ENCODE peak calls at places on chromosomes 6 and 20, in nine cellular contexts. One of them, this sample, is unnamed.
A peak's percentile ranks its signal among the peaks of the same experiment; 100 is the strongest.

GRCh38 chr6:156824142-156824541 is 47.0 kb downstream of the ARID1B start:
- DNase-seq in K562: no peak
- DNase-seq in CD8-positive, alpha-beta T cell: no peak
- DNase-seq in heart right ventricle: no peak
- DNase-seq in CD4-positive, alpha-beta memory T cell: no peak
- DNase-seq in substantia nigra: no peak
- DNase-seq in lower lobe of right lung: no peak
- DNase-seq in fibroblast of lung: no peak
- DNase-seq in cardiac muscle cell: no peak
- DNase-seq in this sample: no peak

GRCh38 chr6:110875548-110876169 is 1.1 kb downstream of the AMD1 start:
- DNase-seq in substantia nigra: no peak
- DNase-seq in K562: peak; percentile 56
- DNase-seq in cardiac muscle cell: peak; percentile 32
- DNase-seq in heart right ventricle: peak; percentile 61
- DNase-seq in CD8-positive, alpha-beta T cell: peak; percentile 55
- DNase-seq in lower lobe of right lung: peak; percentile 75
- DNase-seq in CD4-positive, alpha-beta memory T cell: peak; percentile 70
- DNase-seq in fibroblast of lung: peak; percentile 29
- DNase-seq in this sample: peak; percentile 64

GRCh38 chr6:10146723-10147451 is 268.0 kb downstream of the TFAP2A start:
- DNase-seq in K562: peak; percentile 65
- DNase-seq in CD8-positive, alpha-beta T cell: no peak
- DNase-seq in heart right ventricle: no peak
- DNase-seq in CD4-positive, alpha-beta memory T cell: no peak
- DNase-seq in substantia nigra: peak; percentile 0
- DNase-seq in cardiac muscle cell: peak; percentile 47
- DNase-seq in fibroblast of lung: peak; percentile 24
- DNase-seq in lower lobe of right lung: no peak
- DNase-seq in this sample: no peak

GRCh38 chr20:46028772-46029371 is at the start of gene SLC12A5:
- DNase-seq in substantia nigra: no peak
- DNase-seq in cardiac muscle cell: no peak
- DNase-seq in lower lobe of right lung: no peak
- DNase-seq in CD8-positive, alpha-beta T cell: no peak
- DNase-seq in heart right ventricle: no peak
- DNase-seq in CD4-positive, alpha-beta memory T cell: no peak
- DNase-seq in fibroblast of lung: no peak
- DNase-seq in K562: no peak
- DNase-seq in this sample: peak; percentile 62

GRCh38 chr6:27138837-27139752 is 108.4 kb upstream of the PRSS16 start:
- DNase-seq in K562: peak; percentile 95
- DNase-seq in CD8-positive, alpha-beta T cell: peak; percentile 41
- DNase-seq in fibroblast of lung: peak; percentile 74
- DNase-seq in lower lobe of right lung: peak; percentile 60
- DNase-seq in cardiac muscle cell: peak; percentile 64
- DNase-seq in CD4-positive, alpha-beta memory T cell: peak; percentile 71
- DNase-seq in heart right ventricle: peak; percentile 35
- DNase-seq in substantia nigra: no peak
- DNase-seq in this sample: no peak

GRCh38 chr6:158060447-158061360 is 79.0 kb downstream of the SYNJ2 start:
- DNase-seq in substantia nigra: peak; percentile 23
- DNase-seq in heart right ventricle: peak; percentile 82
- DNase-seq in K562: no peak
- DNase-seq in CD8-positive, alpha-beta T cell: no peak
- DNase-seq in fibroblast of lung: peak; percentile 93
- DNase-seq in cardiac muscle cell: peak; percentile 96
- DNase-seq in lower lobe of right lung: peak; percentile 79
- DNase-seq in CD4-positive, alpha-beta memory T cell: peak; percentile 11
- DNase-seq in this sample: no peak

GRCh38 chr20:48668451-48668946 is 159.3 kb downstream of the PREX1 start:
- DNase-seq in substantia nigra: peak; percentile 52
- DNase-seq in lower lobe of right lung: no peak
- DNase-seq in fibroblast of lung: peak; percentile 82
- DNase-seq in CD4-positive, alpha-beta memory T cell: no peak
- DNase-seq in K562: no peak
- DNase-seq in heart right ventricle: no peak
- DNase-seq in cardiac muscle cell: peak; percentile 84
- DNase-seq in CD8-positive, alpha-beta T cell: no peak
- DNase-seq in this sample: peak; percentile 53

GRCh38 chr6:160831751-160832150 is 129.7 kb downstream of the PLG start:
- DNase-seq in heart right ventricle: no peak
- DNase-seq in cardiac muscle cell: no peak
- DNase-seq in fibroblast of lung: no peak
- DNase-seq in lower lobe of right lung: no peak
- DNase-seq in CD8-positive, alpha-beta T cell: no peak
- DNase-seq in CD4-positive, alpha-beta memory T cell: no peak
- DNase-seq in substantia nigra: no peak
- DNase-seq in K562: no peak
- DNase-seq in this sample: no peak

GRCh38 chr6:9405369-9405768 is 970.0 kb upstream of the SLC35B3 start:
- DNase-seq in heart right ventricle: no peak
- DNase-seq in CD8-positive, alpha-beta T cell: no peak
- DNase-seq in substantia nigra: no peak
- DNase-seq in lower lobe of right lung: no peak
- DNase-seq in K562: no peak
- DNase-seq in cardiac muscle cell: no peak
- DNase-seq in CD4-positive, alpha-beta memory T cell: no peak
- DNase-seq in fibroblast of lung: peak; percentile 70
- DNase-seq in this sample: no peak

GRCh38 chr20:54605319-54605718 is 129.9 kb downstream of the DOK5 start:
- DNase-seq in substantia nigra: no peak
- DNase-seq in CD4-positive, alpha-beta memory T cell: no peak
- DNase-seq in fibroblast of lung: no peak
- DNase-seq in K562: no peak
- DNase-seq in cardiac muscle cell: no peak
- DNase-seq in lower lobe of right lung: no peak
- DNase-seq in CD8-positive, alpha-beta T cell: no peak
- DNase-seq in heart right ventricle: no peak
- DNase-seq in this sample: no peak

GRCh38 chr6:15365273-15365687 is 119.4 kb downstream of the JARID2 start:
- DNase-seq in CD4-positive, alpha-beta memory T cell: peak; percentile 20
- DNase-seq in fibroblast of lung: peak; percentile 82
- DNase-seq in K562: peak; percentile 69
- DNase-seq in CD8-positive, alpha-beta T cell: peak; percentile 29
- DNase-seq in substantia nigra: peak; percentile 28
- DNase-seq in cardiac muscle cell: peak; percentile 93
- DNase-seq in lower lobe of right lung: peak; percentile 88
- DNase-seq in heart right ventricle: peak; percentile 76
- DNase-seq in this sample: no peak
- H3K27ac ChIP-seq in CD4-positive, alpha-beta memory T cell: no peak overlapping the region
- H3K27ac ChIP-seq in fibroblast of lung: no peak overlapping the region
- H3K27ac ChIP-seq in K562: no peak overlapping the region
- H3K27ac ChIP-seq in CD8-positive, alpha-beta T cell: no peak overlapping the region
- H3K27ac ChIP-seq in substantia nigra: no peak overlapping the region
- H3K27ac ChIP-seq in cardiac muscle cell: no peak overlapping the region
- H3K27ac ChIP-seq in lower lobe of right lung: no peak overlapping the region
- H3K27ac ChIP-seq in heart right ventricle: no peak overlapping the region
- H3K27ac ChIP-seq in this sample: no peak overlapping the region

GRCh38 chr6:138499303-138499991 is at the start of gene NHSL1:
- DNase-seq in heart right ventricle: no peak
- DNase-seq in K562: no peak
- DNase-seq in CD8-positive, alpha-beta T cell: no peak
- DNase-seq in lower lobe of right lung: no peak
- DNase-seq in CD4-positive, alpha-beta memory T cell: no peak
- DNase-seq in substantia nigra: no peak
- DNase-seq in fibroblast of lung: peak; percentile 6
- DNase-seq in cardiac muscle cell: no peak
- DNase-seq in this sample: no peak
- H3K27ac ChIP-seq in heart right ventricle: no peak within 1 kb of the TSS
- H3K27ac ChIP-seq in K562: no peak within 1 kb of the TSS
- H3K27ac ChIP-seq in CD8-positive, alpha-beta T cell: no peak within 1 kb of the TSS
- H3K27ac ChIP-seq in lower lobe of right lung: no peak within 1 kb of the TSS
- H3K27ac ChIP-seq in CD4-positive, alpha-beta memory T cell: no peak within 1 kb of the TSS
- H3K27ac ChIP-seq in substantia nigra: no peak within 1 kb of the TSS
- H3K27ac ChIP-seq in fibroblast of lung: no peak within 1 kb of the TSS
- H3K27ac ChIP-seq in cardiac muscle cell: no peak within 1 kb of the TSS
- H3K27ac ChIP-seq in this sample: no peak within 1 kb of the TSS

GRCh38 chr20:62661647-62662046 is 19.3 kb downstream of the SLCO4A1 start:
- DNase-seq in CD8-positive, alpha-beta T cell: no peak
- DNase-seq in K562: no peak
- DNase-seq in lower lobe of right lung: no peak
- DNase-seq in substantia nigra: no peak
- DNase-seq in cardiac muscle cell: no peak
- DNase-seq in heart right ventricle: no peak
- DNase-seq in fibroblast of lung: no peak
- DNase-seq in CD4-positive, alpha-beta memory T cell: no peak
- DNase-seq in this sample: no peak
- H3K27ac ChIP-seq in CD8-positive, alpha-beta T cell: no peak overlapping the region
- H3K27ac ChIP-seq in K562: no peak overlapping the region
- H3K27ac ChIP-seq in lower lobe of right lung: no peak overlapping the region
- H3K27ac ChIP-seq in substantia nigra: no peak overlapping the region
- H3K27ac ChIP-seq in cardiac muscle cell: no peak overlapping the region
- H3K27ac ChIP-seq in heart right ventricle: no peak overlapping the region
- H3K27ac ChIP-seq in fibroblast of lung: no peak overlapping the region
- H3K27ac ChIP-seq in CD4-positive, alpha-beta memory T cell: no peak overlapping the region
- H3K27ac ChIP-seq in this sample: no peak overlapping the region

DNA sequence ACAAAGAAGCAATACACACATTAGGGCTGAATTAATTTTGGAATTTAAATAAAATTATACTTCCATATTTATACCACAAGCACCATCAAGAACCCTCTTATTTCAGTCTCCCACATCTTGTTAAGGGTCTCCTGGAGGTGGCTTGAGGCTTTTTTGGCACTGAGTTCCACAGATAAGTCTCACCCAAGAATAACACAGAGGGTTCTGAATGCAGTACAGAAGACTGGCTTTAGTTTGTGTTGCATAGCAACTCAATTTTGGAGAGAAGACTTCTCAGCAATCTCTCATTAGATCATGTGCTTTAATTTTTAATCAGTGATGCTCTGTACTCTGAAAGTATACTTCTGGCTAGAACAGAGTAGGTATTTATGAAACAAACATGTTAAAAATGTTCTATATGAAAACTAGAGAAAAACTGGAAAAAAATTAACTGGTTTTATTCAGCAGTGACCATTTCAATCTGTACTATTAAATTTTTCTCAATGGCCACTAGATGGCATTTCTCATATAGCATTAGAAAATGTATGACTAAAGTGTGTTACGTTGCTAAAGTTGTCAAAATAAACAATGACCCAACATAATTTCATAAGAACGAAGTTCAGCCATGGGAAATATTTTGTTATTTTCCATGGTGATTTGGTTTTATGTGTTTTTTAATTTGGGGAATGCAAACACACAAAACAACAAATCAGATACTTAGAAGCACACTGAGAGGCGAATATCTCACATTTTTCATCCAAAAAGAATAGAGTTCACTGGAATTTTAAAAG is 32.7 kb upstream of the MAP7 start:
- DNase-seq in heart right ventricle: no peak
- DNase-seq in CD4-positive, alpha-beta memory T cell: no peak
- DNase-seq in fibroblast of lung: peak; percentile 96
- DNase-seq in lower lobe of right lung: no peak
- DNase-seq in K562: no peak
- DNase-seq in cardiac muscle cell: peak; percentile 89
- DNase-seq in CD8-positive, alpha-beta T cell: no peak
- DNase-seq in substantia nigra: no peak
- DNase-seq in this sample: no peak
- H3K27ac ChIP-seq in heart right ventricle: peak overlapping the region; percentile 9
- H3K27ac ChIP-seq in CD4-positive, alpha-beta memory T cell: no peak overlapping the region
- H3K27ac ChIP-seq in fibroblast of lung: peak overlapping the region; percentile 83
- H3K27ac ChIP-seq in lower lobe of right lung: peak overlapping the region; percentile 73
- H3K27ac ChIP-seq in K562: no peak overlapping the region
- H3K27ac ChIP-seq in cardiac muscle cell: no peak overlapping the region
- H3K27ac ChIP-seq in CD8-positive, alpha-beta T cell: no peak overlapping the region
- H3K27ac ChIP-seq in substantia nigra: no peak overlapping the region
- H3K27ac ChIP-seq in this sample: no peak overlapping the region

GRCh38 chr6:112228480-112229332 is 25.7 kb downstream of the LAMA4 start:
- DNase-seq in lower lobe of right lung: no peak
- DNase-seq in K562: no peak
- DNase-seq in substantia nigra: no peak
- DNase-seq in heart right ventricle: no peak
- DNase-seq in fibroblast of lung: no peak
- DNase-seq in CD8-positive, alpha-beta T cell: no peak
- DNase-seq in CD4-positive, alpha-beta memory T cell: no peak
- DNase-seq in cardiac muscle cell: no peak
- DNase-seq in this sample: no peak
- H3K27ac ChIP-seq in lower lobe of right lung: peak overlapping the region; percentile 46
- H3K27ac ChIP-seq in K562: no peak overlapping the region
- H3K27ac ChIP-seq in substantia nigra: no peak overlapping the region
- H3K27ac ChIP-seq in heart right ventricle: peak overlapping the region; percentile 5
- H3K27ac ChIP-seq in fibroblast of lung: peak overlapping the region; percentile 1
- H3K27ac ChIP-seq in CD8-positive, alpha-beta T cell: no peak overlapping the region
- H3K27ac ChIP-seq in CD4-positive, alpha-beta memory T cell: no peak overlapping the region
- H3K27ac ChIP-seq in cardiac muscle cell: no peak overlapping the region
- H3K27ac ChIP-seq in this sample: no peak overlapping the region

DNA sequence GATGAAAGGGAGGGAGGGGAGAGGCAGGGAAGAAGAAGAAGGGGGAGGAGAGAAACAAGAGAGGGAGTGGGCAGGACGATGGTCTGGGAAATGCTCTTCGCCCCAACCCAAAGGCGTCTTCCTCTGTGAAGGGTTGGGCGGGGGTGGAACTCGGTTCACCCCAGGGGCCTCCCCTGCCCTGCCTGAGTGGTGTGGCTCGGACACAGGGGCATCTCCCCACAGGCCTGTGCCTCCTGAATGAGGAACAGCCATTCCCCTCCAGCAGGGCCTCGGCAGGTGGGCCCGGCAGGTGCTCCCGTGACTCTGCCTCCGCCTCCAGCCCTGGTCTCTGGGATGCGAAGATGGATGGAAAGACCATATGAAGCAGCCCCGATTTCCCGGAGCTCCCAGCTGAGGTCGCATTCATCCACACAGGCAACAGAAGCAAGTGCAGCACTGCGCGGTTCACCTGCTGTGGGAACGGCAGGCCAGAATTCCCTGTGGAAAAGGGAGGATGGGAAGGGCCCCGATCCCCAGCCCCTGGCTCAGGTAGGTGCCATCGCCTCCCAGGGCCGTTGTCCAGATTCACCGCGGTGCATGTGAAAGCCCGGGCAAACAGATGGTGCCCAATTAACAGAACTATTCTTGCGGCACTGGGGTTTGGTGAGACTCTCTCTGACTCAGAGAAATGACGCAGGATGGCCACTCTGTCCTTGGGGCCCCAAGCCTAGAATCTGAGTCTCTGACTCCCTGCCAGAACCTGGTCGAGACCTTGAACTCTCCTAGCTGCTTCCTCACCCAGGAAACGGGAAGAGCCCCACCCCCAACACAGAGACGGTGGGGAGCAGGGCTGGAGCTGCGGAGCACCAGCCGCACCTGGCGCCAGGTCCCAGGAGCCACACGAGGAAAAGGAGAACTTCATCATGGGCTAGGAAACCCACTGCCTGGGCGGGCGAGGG is 29.5 kb upstream of the RPS6KA2 start:
- DNase-seq in CD4-positive, alpha-beta memory T cell: no peak
- DNase-seq in heart right ventricle: no peak
- DNase-seq in fibroblast of lung: peak; percentile 37
- DNase-seq in cardiac muscle cell: peak; percentile 14
- DNase-seq in K562: no peak
- DNase-seq in CD8-positive, alpha-beta T cell: no peak
- DNase-seq in substantia nigra: no peak
- DNase-seq in lower lobe of right lung: no peak
- DNase-seq in this sample: no peak
- H3K27ac ChIP-seq in CD4-positive, alpha-beta memory T cell: no peak overlapping the region
- H3K27ac ChIP-seq in heart right ventricle: no peak overlapping the region
- H3K27ac ChIP-seq in fibroblast of lung: no peak overlapping the region
- H3K27ac ChIP-seq in cardiac muscle cell: no peak overlapping the region
- H3K27ac ChIP-seq in K562: no peak overlapping the region
- H3K27ac ChIP-seq in CD8-positive, alpha-beta T cell: no peak overlapping the region
- H3K27ac ChIP-seq in substantia nigra: no peak overlapping the region
- H3K27ac ChIP-seq in lower lobe of right lung: no peak overlapping the region
- H3K27ac ChIP-seq in this sample: no peak overlapping the region